ENCODE peak calls at places on chromosome 4, in seven cellular contexts. G is skeletal muscle cell; N is stromal cell of bone marrow; C is adipocyte; P is ovary; A is Panc1; S is activated CD8-positive, alpha-beta memory T cell treated with anti-CD3 and anti-CD28 coated beads for 48 hours. M is an unnamed sample.

GRCh38 chr4:127240721-127241120 is 392.0 kb upstream of the INTU start:
- DNase-seq in G (no peak), N (no peak), C (no peak), P (no peak), A (no peak), S (no peak), M (no peak)

GRCh38 chr4:21415728-21416127 is 532.8 kb downstream of the KCNIP4 start:
- DNase-seq in G (no peak), N (no peak), C (no peak), P (no peak), A (no peak), S (no peak), M (no peak)

GRCh38 chr4:52844596-52844995 is 17.5 kb upstream of the RASL11B start:
- DNase-seq in G (no peak), N (no peak), C (no peak), P (no peak), A (no peak), S (no peak), M (no peak)

GRCh38 chr4:185190001-185190856 is 13.6 kb downstream of the CFAP97 start:
- DNase-seq in G (no peak), N (no peak), C (no peak), P (no peak), A (no peak), S (no peak), M (no peak)

GRCh38 chr4:95505149-95505548 is 43.6 kb downstream of the UNC5C start:
- DNase-seq in G (peak; percentile 24), N (peak; percentile 67), C (peak; percentile 62), P (no peak), A (no peak), S (no peak), M (no peak)

GRCh38 chr4:86910820-86911684 is 18.8 kb upstream of the C4orf36 start:
- DNase-seq in G (no peak), N (no peak), C (peak; percentile 53), P (no peak), A (no peak), S (no peak), M (no peak)

GRCh38 chr4:87270144-87270543 is 49.7 kb upstream of the KLHL8 start:
- DNase-seq in G (peak; percentile 9), N (peak; percentile 27), C (peak; percentile 53), P (no peak), A (no peak), S (no peak), M (peak; percentile 1)

GRCh38 chr4:148735432-148736155 is 293.4 kb upstream of the NR3C2 start:
- DNase-seq in G (no peak), N (no peak), C (no peak), P (no peak), A (no peak), S (no peak), M (no peak)

GRCh38 chr4:145840162-145840768 is 98.4 kb downstream of the ZNF827 start:
- DNase-seq in G (no peak), N (no peak), C (peak; percentile 67), P (no peak), A (peak; percentile 5), S (no peak), M (no peak)

GRCh38 chr4:74531952-74532794 is 87.2 kb downstream of the AREG start:
- DNase-seq in G (peak; percentile 87), N (peak; percentile 80), C (peak; percentile 91), P (no peak), A (peak; percentile 75), S (no peak), M (peak; percentile 81)

GRCh38 chr4:132275583-132276121 is 873.4 kb upstream of the PCDH10 start:
- DNase-seq in G (no peak), N (no peak), C (no peak), P (no peak), A (no peak), S (no peak), M (no peak)

GRCh38 chr4:157204634-157205244 is 15.8 kb upstream of the GRIA2 start:
- DNase-seq in G (no peak), N (no peak), C (no peak), P (no peak), A (no peak), S (no peak), M (no peak)

GRCh38 chr4:119626943-119627266 is 1.7 kb downstream of the PDE5A start:
- DNase-seq in G (no peak), N (no peak), C (no peak), P (no peak), A (no peak), S (no peak), M (no peak)

GRCh38 chr4:85747871-85748491 is 273.0 kb downstream of the ARHGAP24 start:
- DNase-seq in G (peak; percentile 63), N (peak; percentile 67), C (peak; percentile 92), P (no peak), A (no peak), S (no peak), M (peak; percentile 72)

GRCh38 chr4:149841686-149842085 is 26.0 kb upstream of the IQCM start:
- DNase-seq in G (no peak), N (no peak), C (no peak), P (no peak), A (no peak), S (no peak), M (no peak)

GRCh38 chr4:2256781-2257191 is 5.1 kb downstream of the MXD4 start:
- DNase-seq in G (no peak), N (no peak), C (no peak), P (peak; percentile 37), A (no peak), S (no peak), M (no peak)

GRCh38 chr4:85790582-85790981 is 315.6 kb downstream of the ARHGAP24 start:
- DNase-seq in G (peak; percentile 91), N (peak; percentile 79), C (peak; percentile 60), P (no peak), A (no peak), S (no peak), M (no peak)

GRCh38 chr4:140238353-140239041 is 84.5 kb upstream of the MAML3 start:
- DNase-seq in G (peak; percentile 60), N (peak; percentile 94), C (peak; percentile 89), P (peak; percentile 95), A (no peak), S (no peak), M (no peak)

GRCh38 chr4:6951880-6952381 is 42.3 kb downstream of the TBC1D14 start:
- DNase-seq in G (no peak), N (no peak), C (no peak), P (no peak), A (no peak), S (no peak), M (no peak)

GRCh38 chr4:109969087-109969486 is 56.4 kb downstream of the EGF start:
- DNase-seq in G (no peak), N (no peak), C (no peak), P (no peak), A (no peak), S (no peak), M (no peak)

GRCh38 chr4:151147000-151147399 is 47.6 kb downstream of the RPS3A start:
- DNase-seq in G (no peak), N (no peak), C (peak; percentile 49), P (no peak), A (no peak), S (no peak), M (no peak)

GRCh38 chr4:94015956-94016355 is 187.4 kb downstream of the ATOH1 start:
- DNase-seq in G (no peak), N (no peak), C (no peak), P (no peak), A (no peak), S (no peak), M (no peak)

GRCh38 chr4:7778524-7779193 is 161.0 kb downstream of the AFAP1 start:
- DNase-seq in G (no peak), N (peak; percentile 22), C (no peak), P (no peak), A (no peak), S (no peak), M (no peak)

GRCh38 chr4:79682801-79683217 is 274.8 kb upstream of the GK2 start:
- DNase-seq in G (no peak), N (no peak), C (no peak), P (no peak), A (no peak), S (no peak), M (no peak)

GRCh38 chr4:16158504-16158852 is 67.8 kb downstream of the TAPT1 start:
- DNase-seq in G (no peak), N (no peak), C (no peak), P (no peak), A (no peak), S (no peak), M (no peak)

GRCh38 chr4:53788011-53788410 is 196.7 kb upstream of the LNX1 start:
- DNase-seq in G (no peak), N (no peak), C (no peak), P (no peak), A (no peak), S (no peak), M (no peak)

GRCh38 chr4:138952405-138952804 is 63.2 kb upstream of the NOCT start:
- DNase-seq in G (no peak), N (no peak), C (no peak), P (no peak), A (no peak), S (no peak), M (no peak)

GRCh38 chr4:164997324-164997723 is 19.9 kb upstream of the TRIM61 start:
- DNase-seq in G (no peak), N (no peak), C (no peak), P (no peak), A (no peak), S (no peak), M (no peak)

GRCh38 chr4:158870282-158871049 is 101.6 kb downstream of the FNIP2 start:
- DNase-seq in G (no peak), N (no peak), C (no peak), P (peak; percentile 18), A (no peak), S (no peak), M (no peak)

GRCh38 chr4:80705311-80705710 is 325.2 kb upstream of the BMP3 start:
- DNase-seq in G (no peak), N (no peak), C (peak; percentile 46), P (no peak), A (no peak), S (no peak), M (no peak)

GRCh38 chr4:77619408-77619807 is 13.8 kb downstream of the CXCL13 start:
- DNase-seq in G (no peak), N (peak; percentile 6), C (peak; percentile 8), P (no peak), A (no peak), S (no peak), M (no peak)

GRCh38 chr4:137307806-137308205 is 224.5 kb downstream of the PCDH18 start:
- DNase-seq in G (peak; percentile 59), N (peak; percentile 92), C (peak; percentile 78), P (peak; percentile 10), A (no peak), S (no peak), M (no peak)

GRCh38 chr4:188971125-188971524 is 831.9 kb downstream of the TRIML1 start:
- DNase-seq in G (no peak), N (no peak), C (peak; percentile 36), P (no peak), A (no peak), S (no peak), M (no peak)

GRCh38 chr4:154208424-154208823 is 283.2 kb downstream of the DCHS2 start:
- DNase-seq in G (no peak), N (no peak), C (no peak), P (no peak), A (no peak), S (no peak), M (no peak)

GRCh38 chr4:168656055-168656660 is 159.3 kb downstream of the PALLD start:
- DNase-seq in G (peak; percentile 80), N (peak; percentile 73), C (peak; percentile 95), P (no peak), A (no peak), S (no peak), M (no peak)

GRCh38 chr4:1050486-1051213 is 39.2 kb downstream of the FGFRL1 start:
- DNase-seq in G (no peak), N (no peak), C (no peak), P (no peak), A (no peak), S (no peak), M (no peak)